ENCODE peak calls at places on chromosomes 12 and 14, in five cellular contexts. One of them, this sample, is unnamed.
A peak's percentile ranks its signal among the peaks of the same experiment; 100 is the strongest.

GRCh38 chr12:54929998-54930397 is 54.6 kb downstream of the TESPA1 start:
- DNase-seq in tibial nerve: no peak
- DNase-seq in sigmoid colon: no peak
- DNase-seq in pancreas: no peak
- DNase-seq in effector memory CD4-positive, alpha-beta T cell: no peak
- DNase-seq in this sample: no peak

GRCh38 chr14:77128414-77128891 is 13.1 kb downstream of the ZDHHC22 start:
- DNase-seq in pancreas: no peak
- DNase-seq in sigmoid colon: no peak
- DNase-seq in effector memory CD4-positive, alpha-beta T cell: no peak
- DNase-seq in tibial nerve: no peak
- DNase-seq in this sample: no peak

GRCh38 chr12:19893514-19893913 is 454.2 kb downstream of the AEBP2 start:
- DNase-seq in effector memory CD4-positive, alpha-beta T cell: no peak
- DNase-seq in sigmoid colon: no peak
- DNase-seq in tibial nerve: no peak
- DNase-seq in pancreas: no peak
- DNase-seq in this sample: no peak

GRCh38 chr12:115223322-115223721 is 539.3 kb upstream of the TBX3 start:
- DNase-seq in effector memory CD4-positive, alpha-beta T cell: no peak
- DNase-seq in tibial nerve: no peak
- DNase-seq in pancreas: no peak
- DNase-seq in sigmoid colon: no peak
- DNase-seq in this sample: no peak

GRCh38 chr14:102500190-102500661 is 9.3 kb downstream of the ANKRD9 start:
- DNase-seq in effector memory CD4-positive, alpha-beta T cell: no peak
- DNase-seq in pancreas: no peak
- DNase-seq in tibial nerve: no peak
- DNase-seq in sigmoid colon: peak; percentile 93
- DNase-seq in this sample: peak; percentile 82

GRCh38 chr12:46242569-46242968 is 26.3 kb downstream of the SLC38A1 start:
- DNase-seq in effector memory CD4-positive, alpha-beta T cell: no peak
- DNase-seq in tibial nerve: no peak
- DNase-seq in sigmoid colon: no peak
- DNase-seq in pancreas: no peak
- DNase-seq in this sample: no peak

GRCh38 chr14:54818201-54819133 is 84.2 kb downstream of the GCH1 start:
- DNase-seq in effector memory CD4-positive, alpha-beta T cell: no peak
- DNase-seq in pancreas: no peak
- DNase-seq in sigmoid colon: no peak
- DNase-seq in tibial nerve: no peak
- DNase-seq in this sample: no peak

GRCh38 chr12:101793401-101793800 is 37.4 kb downstream of the GNPTAB start:
- DNase-seq in effector memory CD4-positive, alpha-beta T cell: no peak
- DNase-seq in sigmoid colon: no peak
- DNase-seq in tibial nerve: no peak
- DNase-seq in pancreas: no peak
- DNase-seq in this sample: no peak

GRCh38 chr12:71092290-71092689 is 65.5 kb downstream of the TSPAN8 start:
- DNase-seq in tibial nerve: no peak
- DNase-seq in effector memory CD4-positive, alpha-beta T cell: no peak
- DNase-seq in pancreas: no peak
- DNase-seq in sigmoid colon: no peak
- DNase-seq in this sample: no peak

GRCh38 chr14:37384870-37385596 is 187.3 kb downstream of the MIPOL1 start:
- DNase-seq in effector memory CD4-positive, alpha-beta T cell: no peak
- DNase-seq in pancreas: no peak
- DNase-seq in sigmoid colon: no peak
- DNase-seq in tibial nerve: no peak
- DNase-seq in this sample: no peak

GRCh38 chr12:132284071-132284492 is 45.3 kb downstream of the GALNT9 start:
- DNase-seq in effector memory CD4-positive, alpha-beta T cell: no peak
- DNase-seq in tibial nerve: no peak
- DNase-seq in sigmoid colon: no peak
- DNase-seq in pancreas: peak; percentile 4
- DNase-seq in this sample: no peak

GRCh38 chr12:51920046-51920445 is 12.7 kb downstream of the ACVRL1 start:
- DNase-seq in effector memory CD4-positive, alpha-beta T cell: no peak
- DNase-seq in sigmoid colon: peak; percentile 52
- DNase-seq in tibial nerve: no peak
- DNase-seq in pancreas: no peak
- DNase-seq in this sample: no peak
- H3K27ac ChIP-seq in effector memory CD4-positive, alpha-beta T cell: no peak overlapping the region
- H3K27ac ChIP-seq in sigmoid colon: no peak overlapping the region
- H3K27ac ChIP-seq in tibial nerve: no peak overlapping the region
- H3K27ac ChIP-seq in pancreas: no peak overlapping the region
- H3K27ac ChIP-seq in this sample: no peak overlapping the region

GRCh38 chr12:2503036-2503435 is 291.7 kb upstream of the FKBP4 start:
- DNase-seq in effector memory CD4-positive, alpha-beta T cell: no peak
- DNase-seq in tibial nerve: no peak
- DNase-seq in sigmoid colon: no peak
- DNase-seq in pancreas: no peak
- DNase-seq in this sample: no peak

GRCh38 chr12:2501464-2502181 is 293.1 kb upstream of the FKBP4 start:
- DNase-seq in effector memory CD4-positive, alpha-beta T cell: no peak
- DNase-seq in sigmoid colon: no peak
- DNase-seq in pancreas: no peak
- DNase-seq in tibial nerve: no peak
- DNase-seq in this sample: peak; percentile 55

GRCh38 chr12:2504577-2504976 is 290.2 kb upstream of the FKBP4 start:
- DNase-seq in pancreas: no peak
- DNase-seq in sigmoid colon: no peak
- DNase-seq in effector memory CD4-positive, alpha-beta T cell: no peak
- DNase-seq in tibial nerve: no peak
- DNase-seq in this sample: no peak

GRCh38 chr12:2507811-2508210 is 287.0 kb upstream of the FKBP4 start:
- DNase-seq in pancreas: no peak
- DNase-seq in sigmoid colon: no peak
- DNase-seq in tibial nerve: no peak
- DNase-seq in effector memory CD4-positive, alpha-beta T cell: no peak
- DNase-seq in this sample: no peak

GRCh38 chr12:2503762-2504161 is 291.0 kb upstream of the FKBP4 start:
- DNase-seq in tibial nerve: no peak
- DNase-seq in effector memory CD4-positive, alpha-beta T cell: no peak
- DNase-seq in sigmoid colon: no peak
- DNase-seq in pancreas: no peak
- DNase-seq in this sample: no peak
- H3K27ac ChIP-seq in tibial nerve: no peak overlapping the region
- H3K27ac ChIP-seq in effector memory CD4-positive, alpha-beta T cell: no peak overlapping the region
- H3K27ac ChIP-seq in sigmoid colon: no peak overlapping the region
- H3K27ac ChIP-seq in pancreas: no peak overlapping the region
- H3K27ac ChIP-seq in this sample: no peak overlapping the region

GRCh38 chr14:93073833-93074769 is 41.6 kb downstream of the ITPK1 start:
- DNase-seq in pancreas: no peak
- DNase-seq in sigmoid colon: no peak
- DNase-seq in tibial nerve: no peak
- DNase-seq in effector memory CD4-positive, alpha-beta T cell: no peak
- DNase-seq in this sample: peak; percentile 59
- H3K27ac ChIP-seq in pancreas: no peak overlapping the region
- H3K27ac ChIP-seq in sigmoid colon: peak overlapping the region; percentile 68
- H3K27ac ChIP-seq in tibial nerve: peak overlapping the region; percentile 77
- H3K27ac ChIP-seq in effector memory CD4-positive, alpha-beta T cell: no peak overlapping the region
- H3K27ac ChIP-seq in this sample: peak overlapping the region; percentile 51

DNA sequence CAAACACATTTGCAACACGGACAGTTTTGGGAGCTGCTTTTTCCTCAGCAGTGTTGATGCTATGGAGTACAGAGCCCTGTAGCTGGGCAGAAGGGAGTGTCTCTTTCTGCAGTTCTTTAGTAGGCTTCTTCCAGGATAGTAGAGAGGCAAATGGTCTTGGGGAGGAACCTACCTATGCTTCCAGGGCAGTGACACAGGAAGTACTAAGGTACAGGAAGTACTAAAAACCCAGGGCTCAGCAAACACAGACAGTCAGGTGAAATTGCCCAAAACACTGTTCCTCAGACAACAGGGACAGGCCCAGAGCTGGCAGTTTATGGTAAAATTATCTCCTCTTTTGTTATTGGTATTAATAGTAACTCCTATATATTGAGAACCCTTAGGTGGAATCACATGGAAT is 217.6 kb downstream of the TTC8 start:
- DNase-seq in sigmoid colon: no peak
- DNase-seq in pancreas: no peak
- DNase-seq in tibial nerve: no peak
- DNase-seq in effector memory CD4-positive, alpha-beta T cell: no peak
- DNase-seq in this sample: no peak
- H3K27ac ChIP-seq in sigmoid colon: no peak overlapping the region
- H3K27ac ChIP-seq in pancreas: no peak overlapping the region
- H3K27ac ChIP-seq in tibial nerve: no peak overlapping the region
- H3K27ac ChIP-seq in effector memory CD4-positive, alpha-beta T cell: no peak overlapping the region
- H3K27ac ChIP-seq in this sample: no peak overlapping the region

This sample was measured in right cardiac atrium.